ENCODE peak calls at places on chromosome X, in nine cellular contexts. S is K562, Q is stomach, I is A549, A is ovary, H is HCT116, Y is thyroid gland, Z is IMR-90, M is GM12892. X is an unnamed sample.

GRCh38 chrX:40834225-40834624 is 98.9 kb upstream of the MED14 start:
- DNase-seq in S (no peak), Q (no peak), I (no peak), A (no peak), H (no peak), Y (no peak), Z (no peak), M (no peak), X (no peak)

GRCh38 chrX:15143050-15143824 is 126.6 kb downstream of the ASB9 start:
- DNase-seq in S (peak; percentile 27), Q (peak; percentile 69), I (peak; percentile 50), A (peak; percentile 37), H (peak; percentile 34), Y (peak; percentile 63), Z (peak; percentile 45), M (no peak), X (no peak)

GRCh38 chrX:276588-277171 is 4.5 kb upstream of the PLCXD1 start:
- DNase-seq in S (peak; percentile 46), Q (peak; percentile 67), I (peak; percentile 58), A (peak; percentile 37), H (no peak), Y (peak; percentile 41), Z (peak; percentile 76), M (no peak), X (peak; percentile 30)

GRCh38 chrX:5051831-5052491 is 1176.7 kb downstream of the NLGN4X start:
- DNase-seq in S (no peak), Q (no peak), I (peak; percentile 71), A (no peak), H (no peak), Y (no peak), Z (no peak), M (no peak), X (no peak)

GRCh38 chrX:45872480-45872879 is 671.8 kb upstream of the DIPK2B start:
- DNase-seq in S (no peak), Q (no peak), I (no peak), A (no peak), H (no peak), Y (no peak), Z (no peak), M (no peak), X (no peak)

GRCh38 chrX:17584248-17584681 is 153.0 kb upstream of the SCML1 start:
- DNase-seq in S (no peak), Q (no peak), I (peak; percentile 21), A (no peak), H (no peak), Y (no peak), Z (peak; percentile 60), M (no peak), X (no peak)

GRCh38 chrX:125769628-125770027 is 396.5 kb downstream of the DCAF12L2 start:
- DNase-seq in S (no peak), Q (no peak), I (no peak), A (no peak), H (no peak), Y (no peak), Z (no peak), M (no peak), X (no peak)

GRCh38 chrX:27548624-27549023 is 41.5 kb upstream of the DCAF8L2 start:
- DNase-seq in S (no peak), Q (no peak), I (no peak), A (no peak), H (no peak), Y (no peak), Z (no peak), M (no peak), X (no peak)

GRCh38 chrX:49932786-49933185 is 10.4 kb downstream of the CLCN5 start:
- DNase-seq in S (no peak), Q (no peak), I (no peak), A (no peak), H (no peak), Y (peak; percentile 4), Z (no peak), M (no peak), X (no peak)

GRCh38 chrX:31593353-31593752 is 521.5 kb upstream of the FTHL17 start:
- DNase-seq in S (no peak), Q (no peak), I (no peak), A (no peak), H (no peak), Y (no peak), Z (peak; percentile 23), M (no peak), X (no peak)

GRCh38 chrX:10617964-10618342 is 2.4 kb downstream of the MID1 start:
- DNase-seq in S (no peak), Q (peak; percentile 26), I (peak; percentile 55), A (no peak), H (no peak), Y (peak; percentile 73), Z (peak; percentile 75), M (no peak), X (no peak)

GRCh38 chrX:13938766-13939530 is 90.7 kb downstream of the GEMIN8 start:
- DNase-seq in S (no peak), Q (no peak), I (no peak), A (no peak), H (no peak), Y (peak; percentile 25), Z (no peak), M (no peak), X (no peak)

GRCh38 chrX:18354369-18355329 is at the start of gene SCML2:
- DNase-seq in S (peak; percentile 74), Q (peak; percentile 35), I (peak; percentile 60), A (peak; percentile 75), H (no peak), Y (peak; percentile 34), Z (peak; percentile 21), M (no peak), X (no peak)

GRCh38 chrX:107715331-107716044 is 60.1 kb downstream of the TSC22D3 start:
- DNase-seq in S (no peak), Q (no peak), I (no peak), A (no peak), H (no peak), Y (peak; percentile 41), Z (peak; percentile 23), M (no peak), X (no peak)

GRCh38 chrX:39969099-39969825 is 128.5 kb downstream of the BCOR start:
- DNase-seq in S (no peak), Q (no peak), I (no peak), A (no peak), H (no peak), Y (no peak), Z (no peak), M (no peak), X (no peak)

GRCh38 chrX:44946771-44947170 is 73.8 kb downstream of the KDM6A start:
- DNase-seq in S (no peak), Q (no peak), I (no peak), A (no peak), H (no peak), Y (no peak), Z (peak; percentile 23), M (no peak), X (no peak)

GRCh38 chrX:125436855-125437254 is 117.2 kb downstream of the TEX13C start:
- DNase-seq in S (peak; percentile 10), Q (no peak), I (peak; percentile 20), A (no peak), H (no peak), Y (no peak), Z (no peak), M (no peak), X (no peak)

DNA sequence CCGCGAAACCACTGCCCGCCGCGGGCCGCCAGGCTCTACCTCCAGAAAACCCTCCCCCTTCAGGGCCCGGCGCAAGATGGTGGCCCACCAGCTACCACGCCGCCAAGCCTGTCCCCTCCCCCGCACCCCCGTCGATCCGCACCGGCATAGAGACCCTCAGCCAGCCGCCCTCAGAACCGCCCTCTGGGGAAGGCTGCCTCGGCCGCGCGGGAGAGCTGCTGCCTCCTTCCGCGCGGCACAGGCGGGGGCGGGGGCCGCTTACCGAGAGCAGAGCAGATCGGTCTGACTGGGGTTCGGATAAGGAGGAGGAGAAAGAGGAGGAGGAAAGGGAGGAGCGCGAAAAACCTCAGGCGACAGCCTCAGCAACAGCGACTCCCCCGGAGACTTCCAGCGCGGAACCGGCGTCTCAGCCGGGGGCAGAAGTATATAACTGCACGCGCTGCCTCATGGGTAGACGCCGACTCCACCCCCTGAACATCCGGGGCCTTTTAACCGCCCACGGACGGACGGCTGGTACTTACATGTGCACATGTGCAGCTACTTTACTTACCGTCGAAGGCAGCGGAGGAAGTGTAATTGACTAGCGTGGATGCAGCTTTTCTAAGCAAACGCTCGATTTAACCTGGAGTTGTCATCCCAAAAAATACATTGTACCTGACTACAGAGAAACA is at the start of gene ZNF280C:
- DNase-seq in S (peak; percentile 92), Q (peak; percentile 89), I (peak; percentile 97), A (peak; percentile 89), H (peak; percentile 91), Y (peak; percentile 87), Z (peak; percentile 91), M (peak; percentile 64), X (peak; percentile 74)
- TF ChIP-seq POLR2A in S (peak; percentile 94), Q (no peak), I (peak; percentile 98), A (peak; percentile 28), H (peak; percentile 88), Y (no peak), Z (peak; percentile 97), M (peak; percentile 98), X (peak; percentile 95)

GRCh38 chrX:129961180-129962083 is 21.0 kb upstream of the BCORL1 start:
- DNase-seq in S (peak; percentile 88), Q (peak; percentile 75), I (peak; percentile 52), A (no peak), H (peak; percentile 12), Y (peak; percentile 82), Z (no peak), M (peak; percentile 75), X (peak; percentile 75)
- TF ChIP-seq POLR2A in S (peak; percentile 89), Q (no peak), I (no peak), A (no peak), H (no peak), Y (no peak), Z (no peak), M (peak; percentile 51), X (peak; percentile 38)

GRCh38 chrX:21934414-21934813 is 6.1 kb upstream of the SMS start:
- DNase-seq in S (no peak), Q (no peak), I (peak; percentile 10), A (no peak), H (no peak), Y (no peak), Z (no peak), M (no peak), X (no peak)

GRCh38 chrX:21943460-21944135 is 3.1 kb downstream of the SMS start:
- DNase-seq in S (no peak), Q (no peak), I (no peak), A (no peak), H (peak; percentile 64), Y (peak; percentile 54), Z (peak; percentile 92), M (no peak), X (no peak)

GRCh38 chrX:21944136-21944615 is 3.7 kb downstream of the SMS start:
- DNase-seq in S (no peak), Q (no peak), I (no peak), A (no peak), H (no peak), Y (peak; percentile 68), Z (no peak), M (no peak), X (no peak)

GRCh38 chrX:21940356-21940829 is at the start of gene SMS:
- DNase-seq in S (peak; percentile 89), Q (peak; percentile 77), I (peak; percentile 82), A (peak; percentile 87), H (no peak), Y (peak; percentile 70), Z (peak; percentile 75), M (peak; percentile 40), X (no peak)
- TF ChIP-seq POLR2A in S (peak; percentile 75), Q (no peak), I (peak; percentile 37), A (peak; percentile 45), H (peak; percentile 19), Y (no peak), Z (peak; percentile 82), M (peak; percentile 58), X (peak; percentile 76)

GRCh38 chrX:118726887-118727685 is at the start of gene IL13RA1:
- DNase-seq in S (peak; percentile 88), Q (peak; percentile 86), I (peak; percentile 89), A (peak; percentile 85), H (peak; percentile 60), Y (peak; percentile 83), Z (peak; percentile 76), M (peak; percentile 23), X (peak; percentile 69)
- TF ChIP-seq POLR2A in S (peak; percentile 39), Q (no peak), I (peak; percentile 65), A (peak; percentile 49), H (no peak), Y (no peak), Z (peak; percentile 77), M (no peak), X (peak; percentile 71)

X was measured in H54.